ENCODE peak calls at places on chromosomes 6 and 20, in nine cellular contexts. V is astrocyte, S is heart right ventricle, Q is left lung, T is GM23338, L is dorsolateral prefrontal cortex, N is ascending aorta, E is pancreas, C is HL-60. X is an unnamed sample.

GRCh38 chr20:47490795-47491194 is 10.9 kb upstream of the NCOA3 start:
- DNase-seq in V (no peak), S (no peak), Q (no peak), T (no peak), L (no peak), N (no peak), E (no peak), C (peak), X (no peak)

GRCh38 chr6:89140347-89141159 is 5.3 kb upstream of the PM20D2 start:
- DNase-seq in V (no peak), S (no peak), Q (no peak), T (no peak), L (no peak), N (no peak), E (peak), C (no peak), X (no peak)

GRCh38 chr20:63441136-63441776 is 31.2 kb downstream of the KCNQ2 start:
- DNase-seq in V (no peak), S (no peak), Q (no peak), T (no peak), L (no peak), N (no peak), E (no peak), C (no peak), X (no peak)

GRCh38 chr6:10418361-10418861 is 3.5 kb upstream of the TFAP2A start:
- DNase-seq in V (no peak), S (no peak), Q (no peak), T (no peak), L (no peak), N (no peak), E (no peak), C (no peak), X (no peak)

GRCh38 chr6:43193929-43194328 is 11.9 kb downstream of the CUL9 start:
- DNase-seq in V (no peak), S (no peak), Q (no peak), T (no peak), L (no peak), N (no peak), E (no peak), C (no peak), X (no peak)

GRCh38 chr6:138465007-138465645 is 34.2 kb downstream of the NHSL1 start:
- DNase-seq in V (peak), S (no peak), Q (no peak), T (peak), L (no peak), N (no peak), E (no peak), C (no peak), X (no peak)

GRCh38 chr20:58712116-58712822 is 19.7 kb downstream of the NPEPL1 start:
- DNase-seq in V (no peak), S (no peak), Q (peak), T (no peak), L (no peak), N (no peak), E (no peak), C (no peak), X (no peak)

GRCh38 chr6:133291671-133292070 is 50.5 kb downstream of the EYA4 start:
- DNase-seq in V (no peak), S (no peak), Q (no peak), T (no peak), L (no peak), N (no peak), E (no peak), C (no peak), X (no peak)

GRCh38 chr6:154539593-154540269 is 29.2 kb upstream of the CNKSR3 start:
- DNase-seq in V (no peak), S (no peak), Q (no peak), T (no peak), L (no peak), N (no peak), E (no peak), C (no peak), X (no peak)

GRCh38 chr20:49913399-49914047 is 1.8 kb downstream of the SPATA2 start:
- DNase-seq in V (peak), S (no peak), Q (no peak), T (no peak), L (no peak), N (no peak), E (no peak), C (no peak), X (peak)

GRCh38 chr20:14801591-14802325 is 464.3 kb upstream of the FLRT3 start:
- DNase-seq in V (no peak), S (no peak), Q (no peak), T (no peak), L (no peak), N (no peak), E (no peak), C (no peak), X (no peak)

GRCh38 chr6:43402819-43403218 is 24.5 kb upstream of the ABCC10 start:
- DNase-seq in V (no peak), S (no peak), Q (no peak), T (no peak), L (no peak), N (no peak), E (no peak), C (no peak), X (no peak)

GRCh38 chr6:72287801-72288200 is 334.1 kb upstream of the KCNQ5 start:
- DNase-seq in V (peak), S (no peak), Q (no peak), T (no peak), L (no peak), N (no peak), E (no peak), C (no peak), X (no peak)

GRCh38 chr6:85594197-85594930 is 706 bp upstream of the SNX14 start:
- DNase-seq in V (no peak), S (no peak), Q (no peak), T (peak), L (no peak), N (no peak), E (no peak), C (peak), X (no peak)

GRCh38 chr20:57818418-57818817 is 108.6 kb upstream of the PMEPA1 start:
- DNase-seq in V (no peak), S (no peak), Q (no peak), T (no peak), L (no peak), N (no peak), E (no peak), C (no peak), X (no peak)

GRCh38 chr6:116476021-116476678 is 15.0 kb downstream of the CALHM6 start:
- DNase-seq in V (no peak), S (no peak), Q (no peak), T (no peak), L (no peak), N (no peak), E (no peak), C (peak), X (no peak)

GRCh38 chr6:23735151-23735550 is 390.9 kb upstream of the NRSN1 start:
- DNase-seq in V (no peak), S (no peak), Q (no peak), T (no peak), L (no peak), N (no peak), E (no peak), C (no peak), X (no peak)

GRCh38 chr20:44219287-44219686 is 8.7 kb upstream of the OSER1 start:
- DNase-seq in V (no peak), S (no peak), Q (no peak), T (no peak), L (no peak), N (no peak), E (no peak), C (no peak), X (no peak)

GRCh38 chr20:38685853-38686473 is 38.3 kb upstream of the SLC32A1 start:
- DNase-seq in V (peak), S (peak), Q (peak), T (peak), L (no peak), N (no peak), E (peak), C (peak), X (no peak)

GRCh38 chr6:136036601-136037000 is 185.1 kb downstream of the PDE7B start:
- DNase-seq in V (no peak), S (no peak), Q (no peak), T (no peak), L (no peak), N (no peak), E (no peak), C (no peak), X (no peak)

GRCh38 chr6:168851460-168852103 is 402.1 kb downstream of the THBS2 start:
- DNase-seq in V (no peak), S (no peak), Q (no peak), T (no peak), L (no peak), N (no peak), E (no peak), C (no peak), X (no peak)

GRCh38 chr6:141164042-141164748 is 968.5 kb upstream of the GJE1 start:
- DNase-seq in V (no peak), S (no peak), Q (no peak), T (no peak), L (no peak), N (no peak), E (peak), C (no peak), X (no peak)

GRCh38 chr6:104940881-104941693 is 15.8 kb upstream of the LIN28B start:
- DNase-seq in V (peak), S (peak), Q (no peak), T (peak), L (no peak), N (no peak), E (peak), C (no peak), X (no peak)

GRCh38 chr6:39880521-39881048 is 53.7 kb downstream of the MOCS1 start:
- DNase-seq in V (no peak), S (no peak), Q (no peak), T (no peak), L (no peak), N (no peak), E (no peak), C (no peak), X (no peak)

GRCh38 chr6:55875420-55875819 is at the start of gene BMP5:
- DNase-seq in V (no peak), S (no peak), Q (no peak), T (peak), L (no peak), N (no peak), E (no peak), C (no peak), X (no peak)

DNA sequence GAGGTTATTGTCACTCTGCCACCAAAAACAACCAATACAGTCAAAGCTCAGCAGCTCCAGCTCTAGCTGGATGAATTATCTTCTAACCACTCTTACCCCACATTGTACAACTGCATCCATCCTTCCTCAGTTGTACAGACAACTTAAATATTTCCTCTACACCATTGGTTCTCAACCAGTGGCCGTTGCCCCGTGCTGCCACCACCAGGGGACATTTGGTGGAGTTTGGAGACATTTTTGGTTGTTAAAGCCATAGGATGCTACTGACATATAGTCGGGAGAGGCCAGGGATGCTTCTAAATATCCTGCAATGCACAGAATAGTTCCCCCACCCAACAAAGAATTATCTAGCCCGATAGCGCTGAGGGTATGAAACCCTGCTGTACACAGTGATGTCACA is 59.3 kb downstream of the SHLD1 start:
- DNase-seq in V (no peak), S (no peak), Q (no peak), T (no peak), L (no peak), N (no peak), E (no peak), C (no peak), X (no peak)
- H3K27ac ChIP-seq in V (no peak), S (no peak), Q (no peak), T (no peak), L (no peak), N (no peak), E (no peak), C (no peak), X (no peak)

GRCh38 chr20:17756529-17756928 is 56.8 kb downstream of the BANF2 start:
- DNase-seq in V (no peak), S (no peak), Q (no peak), T (no peak), L (no peak), N (no peak), E (no peak), C (no peak), X (no peak)

GRCh38 chr20:17758512-17758911 is 58.7 kb downstream of the BANF2 start:
- DNase-seq in V (no peak), S (no peak), Q (no peak), T (no peak), L (no peak), N (no peak), E (no peak), C (no peak), X (no peak)

GRCh38 chr20:17757496-17757895 is 57.7 kb downstream of the BANF2 start:
- DNase-seq in V (no peak), S (no peak), Q (no peak), T (no peak), L (no peak), N (no peak), E (no peak), C (no peak), X (no peak)

GRCh38 chr20:17759449-17759848 is 59.7 kb downstream of the BANF2 start:
- DNase-seq in V (no peak), S (no peak), Q (no peak), T (no peak), L (no peak), N (no peak), E (no peak), C (no peak), X (no peak)

GRCh38 chr20:17758010-17758409 is 58.2 kb downstream of the BANF2 start:
- DNase-seq in V (no peak), S (no peak), Q (no peak), T (no peak), L (no peak), N (no peak), E (no peak), C (no peak), X (no peak)
- H3K27ac ChIP-seq in V (no peak), S (no peak), Q (no peak), T (no peak), L (no peak), N (no peak), E (no peak), C (no peak), X (no peak)

GRCh38 chr6:30998785-30999184 is 11.5 kb upstream of the MUC22 start:
- DNase-seq in V (no peak), S (no peak), Q (no peak), T (no peak), L (no peak), N (no peak), E (no peak), C (no peak), X (no peak)
- H3K27ac ChIP-seq in V (no peak), S (no peak), Q (no peak), T (no peak), L (no peak), N (no peak), E (no peak), C (no peak), X (no peak)

DNA sequence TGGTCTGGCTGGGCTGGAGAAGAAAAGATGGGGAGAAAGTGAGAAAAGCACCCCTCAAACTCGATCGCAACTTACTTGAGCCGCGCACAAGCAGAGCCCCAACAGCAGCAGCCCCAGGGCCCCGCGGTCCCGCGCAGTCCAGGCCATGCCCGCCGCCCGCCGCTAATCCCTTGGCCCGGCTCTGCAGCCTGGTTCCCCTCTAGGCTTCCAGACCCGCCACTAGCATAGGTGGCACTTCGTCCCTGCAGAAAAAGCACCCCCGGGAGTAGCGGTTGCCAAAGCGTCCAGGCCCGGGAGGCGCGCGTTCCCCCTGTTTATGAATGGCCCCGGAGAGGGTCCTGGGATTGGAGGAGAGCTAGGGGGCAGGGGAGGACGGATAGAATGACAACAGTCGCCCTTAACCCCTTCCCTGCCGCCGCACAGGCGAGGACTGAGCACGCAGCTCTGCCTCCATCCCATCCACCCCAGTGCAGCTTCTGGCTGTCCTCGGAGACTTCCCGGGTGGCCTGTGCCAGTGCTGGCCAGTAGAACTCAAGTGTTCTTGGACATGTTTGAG is 19.9 kb downstream of the COL9A1 start:
- DNase-seq in V (no peak), S (no peak), Q (no peak), T (peak), L (no peak), N (no peak), E (no peak), C (no peak), X (no peak)
- H3K27ac ChIP-seq in V (no peak), S (no peak), Q (no peak), T (no peak), L (no peak), N (no peak), E (no peak), C (no peak), X (no peak)

DNA sequence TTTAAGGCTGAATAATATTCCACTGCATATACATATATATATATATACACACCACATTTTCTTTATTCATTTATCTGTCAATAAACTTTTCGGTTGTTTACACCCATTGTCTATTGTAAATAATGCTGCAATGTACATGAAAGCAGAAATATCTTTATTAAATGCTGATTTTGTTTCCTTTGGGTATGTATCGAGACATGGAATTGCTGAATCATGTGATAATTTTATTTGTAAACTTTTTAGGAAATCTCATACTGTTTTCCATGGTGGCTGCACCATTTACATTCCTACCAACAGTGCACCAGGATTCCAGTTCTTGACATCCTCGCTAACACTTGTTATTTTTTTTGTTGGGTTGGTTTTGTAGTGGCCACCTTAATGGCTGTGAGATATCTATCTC is 14.1 kb upstream of the HLA-DOA start:
- DNase-seq in V (no peak), S (no peak), Q (no peak), T (no peak), L (no peak), N (no peak), E (no peak), C (no peak), X (no peak)
- H3K27ac ChIP-seq in V (no peak), S (no peak), Q (no peak), T (no peak), L (no peak), N (no peak), E (no peak), C (no peak), X (no peak)

GRCh38 chr20:23550227-23550626 is 18.1 kb downstream of the CST9L start:
- DNase-seq in V (no peak), S (no peak), Q (no peak), T (no peak), L (no peak), N (no peak), E (no peak), C (no peak), X (no peak)
- H3K27ac ChIP-seq in V (no peak), S (no peak), Q (no peak), T (no peak), L (no peak), N (no peak), E (no peak), C (no peak), X (no peak)

GRCh38 chr6:152745509-152746171 is 5.0 kb upstream of the VIP start:
- DNase-seq in V (no peak), S (no peak), Q (no peak), T (no peak), L (no peak), N (no peak), E (no peak), C (no peak), X (no peak)

GRCh38 chr6:152749336-152749735 is 1.3 kb upstream of the VIP start:
- DNase-seq in V (no peak), S (no peak), Q (no peak), T (no peak), L (no peak), N (no peak), E (no peak), C (no peak), X (no peak)

GRCh38 chr6:152748843-152749242 is 1.8 kb upstream of the VIP start:
- DNase-seq in V (no peak), S (no peak), Q (no peak), T (peak), L (no peak), N (no peak), E (no peak), C (no peak), X (no peak)

GRCh38 chr6:152750694-152751093 is at the start of gene VIP:
- DNase-seq in V (peak), S (no peak), Q (no peak), T (peak), L (no peak), N (no peak), E (no peak), C (no peak), X (no peak)

GRCh38 chr6:152746172-152746553 is 4.4 kb upstream of the VIP start:
- DNase-seq in V (peak), S (no peak), Q (no peak), T (no peak), L (no peak), N (no peak), E (no peak), C (no peak), X (no peak)
- H3K27ac ChIP-seq in V (no peak), S (no peak), Q (no peak), T (no peak), L (no peak), N (no peak), E (no peak), C (no peak), X (no peak)

X was measured in substantia nigra.